ENCODE peak calls at places on chromosomes 7 and 10, in nine cellular contexts. F is bronchial epithelial cell, B is colonic mucosa, D is Panc1, L is BE2C, S is astrocyte, I is cardiac fibroblast, N is left lung, Q is fibroblast of pulmonary artery. M is an unnamed sample.

GRCh38 chr7:34728156-34728555 is 70.1 kb downstream of the NPSR1 start:
- DNase-seq in Q (no peak), F (no peak), I (no peak), L (no peak), S (no peak), B (no peak), N (no peak), D (no peak), M (no peak)

GRCh38 chr7:131895541-131896173 is 339.2 kb upstream of the PODXL start:
- DNase-seq in D (peak; percentile 7), L (no peak), F (peak; percentile 82), S (peak; percentile 100), Q (peak; percentile 83), B (no peak), I (peak; percentile 71), N (no peak), M (no peak)

GRCh38 chr10:60623627-60624026 is 154.7 kb upstream of the CDK1 start:
- DNase-seq in F (no peak), I (no peak), D (no peak), B (no peak), S (no peak), L (no peak), Q (no peak), N (no peak), M (no peak)

GRCh38 chr7:24457215-24457549 is 116.1 kb upstream of the PALS2 start:
- DNase-seq in N (no peak), D (no peak), B (no peak), S (no peak), I (no peak), Q (no peak), F (no peak), L (no peak), M (no peak)

GRCh38 chr10:86829472-86829871 is 73.1 kb downstream of the BMPR1A start:
- DNase-seq in N (no peak), F (no peak), I (no peak), Q (no peak), S (no peak), L (no peak), B (no peak), D (no peak), M (no peak)

GRCh38 chr7:42253316-42253715 is 16.3 kb upstream of the GLI3 start:
- DNase-seq in N (no peak), L (no peak), D (no peak), S (no peak), F (no peak), B (no peak), Q (no peak), I (no peak), M (no peak)

GRCh38 chr7:37376386-37376785 is 72.3 kb downstream of the ELMO1 start:
- DNase-seq in D (no peak), N (no peak), I (no peak), F (no peak), Q (no peak), L (no peak), S (no peak), B (no peak), M (no peak)

GRCh38 chr10:100656479-100656878 is 88.9 kb upstream of the PAX2 start:
- DNase-seq in Q (peak; percentile 37), D (no peak), I (peak; percentile 39), B (no peak), N (no peak), S (no peak), F (peak; percentile 81), L (peak; percentile 73), M (no peak)

GRCh38 chr7:33459340-33459751 is 330.0 kb downstream of the BBS9 start:
- DNase-seq in F (peak; percentile 72), B (no peak), Q (peak; percentile 80), S (peak; percentile 29), N (no peak), I (peak; percentile 82), D (peak; percentile 18), L (peak; percentile 26), M (no peak)

GRCh38 chr10:12320892-12321291 is 28.5 kb upstream of the CAMK1D start:
- DNase-seq in D (no peak), I (no peak), F (no peak), Q (no peak), L (no peak), N (no peak), S (no peak), B (no peak), M (no peak)

GRCh38 chr10:15440204-15440711 is 69.2 kb upstream of the FAM171A1 start:
- DNase-seq in S (no peak), I (no peak), N (no peak), B (no peak), L (no peak), Q (peak; percentile 2), D (no peak), F (no peak), M (no peak)

GRCh38 chr10:63343476-63343875 is 122.3 kb downstream of the JMJD1C start:
- DNase-seq in I (no peak), F (no peak), L (no peak), D (no peak), N (no peak), B (no peak), S (peak; percentile 24), Q (no peak), M (no peak)

GRCh38 chr7:71239517-71239916 is 107.6 kb downstream of the GALNT17 start:
- DNase-seq in Q (no peak), S (no peak), N (no peak), L (no peak), B (no peak), F (no peak), D (no peak), I (no peak), M (no peak)

GRCh38 chr10:52314822-52315552 is 906 bp downstream of the DKK1 start:
- DNase-seq in N (peak; percentile 32), L (no peak), F (no peak), B (no peak), D (no peak), I (peak; percentile 48), S (peak; percentile 49), Q (peak; percentile 42), M (no peak)

GRCh38 chr7:88480901-88481300 is 174.2 kb upstream of the STEAP4 start:
- DNase-seq in Q (no peak), F (peak; percentile 9), L (no peak), D (no peak), S (no peak), B (peak; percentile 22), I (peak; percentile 0), N (no peak), M (no peak)

GRCh38 chr10:119209050-119209735 is 1.8 kb downstream of the GRK5 start:
- DNase-seq in I (peak; percentile 85), L (peak; percentile 77), B (peak; percentile 71), S (peak; percentile 39), F (peak; percentile 28), Q (peak; percentile 79), D (no peak), N (peak; percentile 51), M (no peak)

GRCh38 chr7:106864298-106865081 is 592 bp upstream of the PIK3CG start:
- DNase-seq in S (no peak), F (no peak), I (no peak), D (no peak), B (no peak), Q (no peak), N (no peak), L (no peak), M (peak; percentile 57)

GRCh38 chr10:86556933-86557649 is 35.5 kb upstream of the WAPL start:
- DNase-seq in B (no peak), I (no peak), F (no peak), Q (no peak), S (no peak), L (no peak), D (no peak), N (no peak), M (no peak)

GRCh38 chr7:25868509-25868908 is 283.5 kb upstream of the NFE2L3 start:
- DNase-seq in I (no peak), D (no peak), B (no peak), Q (no peak), S (no peak), N (no peak), L (no peak), F (no peak), M (no peak)
- TF ChIP-seq CTCF in I (no peak), D (no peak), B (no peak), Q (no peak), S (no peak), N (no peak), L (no peak), F (no peak), M (no peak)

GRCh38 chr7:15778191-15778590 is 91.7 kb upstream of the MEOX2 start:
- DNase-seq in B (no peak), L (no peak), N (no peak), Q (no peak), S (no peak), F (no peak), D (no peak), I (no peak), M (no peak)
- H3K4me3 ChIP-seq in B (no peak overlapping the region), L (no peak overlapping the region), N (no peak overlapping the region), Q (no peak overlapping the region), S (no peak overlapping the region), F (no peak overlapping the region), D (no peak overlapping the region), I (no peak overlapping the region), M (no peak overlapping the region)

DNA sequence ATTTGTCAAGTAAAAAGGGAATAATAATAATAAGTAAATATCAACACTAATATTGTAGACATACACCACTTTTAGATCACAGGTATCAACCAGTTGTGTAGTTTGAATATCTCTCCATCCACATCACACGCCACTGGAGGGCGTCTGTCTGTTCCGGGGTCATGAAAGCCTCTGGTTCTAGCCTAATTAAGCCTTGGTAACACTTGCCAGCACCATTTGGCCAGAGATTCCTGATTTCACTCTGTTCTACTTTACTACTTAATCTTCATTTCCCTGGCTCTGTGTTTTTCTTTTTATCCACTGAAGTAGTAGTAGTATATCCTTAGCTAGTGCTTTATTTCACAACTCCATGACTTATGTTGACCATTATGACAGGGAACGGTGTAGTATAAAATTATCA is 285.6 kb upstream of the POM121L12 start:
- DNase-seq in F (no peak), I (no peak), N (no peak), Q (no peak), B (no peak), S (no peak), D (no peak), L (peak; percentile 13), M (no peak)
- TF ChIP-seq CTCF in F (no peak), I (no peak), N (no peak), Q (no peak), B (no peak), S (no peak), D (peak; percentile 17), L (peak; percentile 44), M (no peak)

GRCh38 chr7:100899432-100899831 is 3.7 kb upstream of the ACHE start:
- DNase-seq in L (no peak), B (no peak), F (no peak), I (no peak), S (no peak), N (no peak), D (no peak), Q (no peak), M (no peak)

GRCh38 chr7:100901921-100902332 is 6.2 kb upstream of the ACHE start:
- DNase-seq in N (no peak), D (no peak), B (peak; percentile 77), F (no peak), L (no peak), Q (no peak), S (no peak), I (no peak), M (no peak)

GRCh38 chr7:100897772-100898454 is 2.2 kb upstream of the ACHE start:
- DNase-seq in D (no peak), B (peak; percentile 79), Q (no peak), L (no peak), S (no peak), F (no peak), N (no peak), I (no peak), M (no peak)

GRCh38 chr7:100900978-100901377 is 5.3 kb upstream of the ACHE start:
- DNase-seq in D (no peak), I (no peak), Q (no peak), B (no peak), S (no peak), F (no peak), L (no peak), N (no peak), M (no peak)

GRCh38 chr7:100902638-100903037 is 7.0 kb upstream of the ACHE start:
- DNase-seq in N (no peak), B (no peak), Q (no peak), S (no peak), I (no peak), L (no peak), D (no peak), F (no peak), M (no peak)
- H3K4me3 ChIP-seq in N (no peak overlapping the region), B (no peak overlapping the region), Q (no peak overlapping the region), S (no peak overlapping the region), I (no peak overlapping the region), L (no peak overlapping the region), D (no peak overlapping the region), F (no peak overlapping the region), M (no peak overlapping the region)

M was measured in GM12864.